ENCODE peak calls at places on chromosomes 16 and 17, in seven cellular contexts. B is hepatocyte, T is progenitor cell of endocrine pancreas, D is psoas muscle, G is upper lobe of right lung, V is GM06990, L is adrenal gland. H is an unnamed sample.

GRCh38 chr17:77354721-77355455 is 214.1 kb downstream of the SEC14L1 start:
- DNase-seq in B (peak), T (no peak), D (peak), G (no peak), V (no peak), L (peak), H (no peak)

GRCh38 chr16:20944861-20945390 is 44.4 kb downstream of the LYRM1 start:
- DNase-seq in B (no peak), T (no peak), D (no peak), G (no peak), V (no peak), L (no peak), H (no peak)

GRCh38 chr16:9446471-9447194 is 355.2 kb downstream of the HAPSTR1 start:
- DNase-seq in B (no peak), T (no peak), D (no peak), G (no peak), V (no peak), L (no peak), H (no peak)

GRCh38 chr17:47275245-47275984 is 21.8 kb downstream of the ITGB3 start:
- DNase-seq in B (peak), T (peak), D (peak), G (no peak), V (no peak), L (peak), H (no peak)

GRCh38 chr17:78826836-78827509 is 13.6 kb downstream of the USP36 start:
- DNase-seq in B (no peak), T (no peak), D (no peak), G (peak), V (no peak), L (peak), H (no peak)

GRCh38 chr16:51184702-51185433 is 33.8 kb upstream of the SALL1 start:
- DNase-seq in B (peak), T (no peak), D (no peak), G (no peak), V (no peak), L (no peak), H (no peak)

GRCh38 chr16:77584205-77584859 is 138.0 kb upstream of the NUDT7 start:
- DNase-seq in B (peak), T (peak), D (no peak), G (no peak), V (no peak), L (peak), H (peak)

GRCh38 chr17:5888811-5889210 is 181.4 kb upstream of the WSCD1 start:
- DNase-seq in B (no peak), T (no peak), D (no peak), G (no peak), V (no peak), L (no peak), H (no peak)

GRCh38 chr17:62093188-62094155 is 28.4 kb upstream of the MED13 start:
- DNase-seq in B (no peak), T (no peak), D (no peak), G (no peak), V (peak), L (peak), H (no peak)

GRCh38 chr17:71441098-71441497 is 679.7 kb upstream of the SOX9 start:
- DNase-seq in B (peak), T (no peak), D (no peak), G (no peak), V (no peak), L (no peak), H (no peak)

GRCh38 chr16:57624044-57624688 is 4.3 kb upstream of the ADGRG1 start:
- DNase-seq in B (no peak), T (no peak), D (no peak), G (no peak), V (no peak), L (no peak), H (no peak)

GRCh38 chr17:58242171-58242784 is 3.9 kb downstream of the LPO start:
- DNase-seq in B (no peak), T (no peak), D (no peak), G (no peak), V (no peak), L (no peak), H (no peak)

GRCh38 chr16:22029632-22030031 is 21.7 kb downstream of the MOSMO start:
- DNase-seq in B (no peak), T (no peak), D (no peak), G (no peak), V (no peak), L (no peak), H (no peak)

GRCh38 chr16:4681471-4682083 is 11.8 kb upstream of the NUDT16L1 start:
- DNase-seq in B (no peak), T (no peak), D (no peak), G (no peak), V (no peak), L (no peak), H (no peak)

GRCh38 chr16:5916711-5917191 is 819.2 kb upstream of the EEF2KMT start:
- DNase-seq in B (peak), T (no peak), D (no peak), G (no peak), V (no peak), L (no peak), H (no peak)

DNA sequence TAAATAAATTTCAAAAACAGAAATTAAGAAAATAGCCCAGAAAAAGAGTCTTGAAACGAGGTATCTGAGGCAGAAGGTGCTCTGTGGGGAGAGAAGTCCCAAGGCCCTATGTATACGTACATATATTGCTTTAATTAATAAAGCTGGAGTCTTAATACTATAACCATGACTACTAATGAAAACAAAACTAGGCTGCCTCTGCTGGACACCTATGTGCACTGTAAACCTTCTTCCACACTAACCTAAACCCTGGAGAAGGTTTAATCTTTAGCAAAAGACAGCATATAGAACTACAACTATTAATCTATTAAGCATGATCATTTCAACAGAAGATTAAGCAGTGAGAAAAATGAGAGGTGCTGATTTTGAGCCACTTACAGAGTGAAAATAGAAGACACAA is 153.9 kb upstream of the C17orf78 start:
- DNase-seq in B (no peak), T (no peak), D (no peak), G (no peak), V (no peak), L (no peak), H (no peak)
- TF ChIP-seq CTCF in B (no peak), T (no peak), D (no peak), G (no peak), V (no peak), L (no peak), H (no peak)

GRCh38 chr16:29662729-29663019 is 373 bp upstream of the SPN start:
- DNase-seq in B (no peak), T (no peak), D (no peak), G (peak), V (peak), L (no peak), H (no peak)

GRCh38 chr16:29663020-29663828 is at the start of gene SPN:
- DNase-seq in B (no peak), T (no peak), D (no peak), G (peak), V (peak), L (no peak), H (no peak)

GRCh38 chr16:29663829-29664132 is 734 bp downstream of the SPN start:
- DNase-seq in B (no peak), T (no peak), D (no peak), G (no peak), V (no peak), L (no peak), H (no peak)

GRCh38 chr16:29665294-29666077 is 2.4 kb downstream of the SPN start:
- DNase-seq in B (no peak), T (no peak), D (no peak), G (peak), V (no peak), L (no peak), H (peak)

GRCh38 chr16:29664133-29664912 is 1.3 kb downstream of the SPN start:
- DNase-seq in B (no peak), T (no peak), D (no peak), G (peak), V (peak), L (no peak), H (no peak)
- TF ChIP-seq CTCF in B (no peak), T (no peak), D (no peak), G (no peak), V (peak), L (no peak), H (no peak)

GRCh38 chr17:33689725-33690124 is 396.6 kb upstream of the ASIC2 start:
- DNase-seq in B (no peak), T (no peak), D (no peak), G (no peak), V (no peak), L (no peak), H (no peak)
- TF ChIP-seq CTCF in B (no peak), T (no peak), D (no peak), G (no peak), V (peak), L (no peak), H (no peak)

GRCh38 chr17:44796731-44797130 is 33.4 kb downstream of the GJC1 start:
- DNase-seq in B (no peak), T (no peak), D (no peak), G (no peak), V (no peak), L (no peak), H (no peak)

GRCh38 chr17:44804301-44805061 is 25.6 kb downstream of the GJC1 start:
- DNase-seq in B (peak), T (no peak), D (no peak), G (no peak), V (no peak), L (no peak), H (no peak)

GRCh38 chr17:44798352-44798751 is 31.7 kb downstream of the GJC1 start:
- DNase-seq in B (no peak), T (no peak), D (no peak), G (no peak), V (no peak), L (no peak), H (no peak)

GRCh38 chr17:44797809-44798208 is 32.3 kb downstream of the GJC1 start:
- DNase-seq in B (no peak), T (no peak), D (no peak), G (no peak), V (no peak), L (no peak), H (no peak)

DNA sequence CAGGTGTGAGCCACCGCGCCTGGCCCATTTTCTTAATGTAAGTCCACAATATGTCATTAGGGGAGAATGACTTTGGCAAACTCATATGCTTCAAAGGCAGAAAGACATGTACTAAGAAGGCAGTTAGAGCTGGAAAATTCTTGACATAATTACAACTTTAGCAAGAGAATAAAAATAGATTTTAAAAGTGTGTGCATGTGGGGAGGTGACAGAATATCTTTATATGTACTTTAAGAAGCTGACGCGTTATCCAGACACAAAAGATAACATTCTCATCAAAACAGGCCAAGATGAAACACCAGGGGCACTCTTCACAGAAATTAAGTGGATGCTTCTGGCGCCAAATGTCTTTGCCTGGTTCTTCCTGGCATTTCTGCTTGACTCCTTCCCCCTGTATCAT is 28.2 kb downstream of the GJC1 start:
- DNase-seq in B (no peak), T (no peak), D (no peak), G (no peak), V (no peak), L (no peak), H (no peak)
- TF ChIP-seq CTCF in B (no peak), T (no peak), D (no peak), G (no peak), V (no peak), L (no peak), H (no peak)

GRCh38 chr16:87056083-87056482 is 261.1 kb downstream of the C16orf95 start:
- DNase-seq in B (no peak), T (no peak), D (no peak), G (no peak), V (no peak), L (no peak), H (no peak)
- TF ChIP-seq CTCF in B (peak), T (no peak), D (no peak), G (no peak), V (no peak), L (no peak), H (no peak)

GRCh38 chr16:18832021-18832420 is 30.7 kb upstream of the ARL6IP1 start:
- DNase-seq in B (no peak), T (no peak), D (no peak), G (no peak), V (no peak), L (no peak), H (no peak)
- TF ChIP-seq CTCF in B (no peak), T (no peak), D (no peak), G (no peak), V (no peak), L (no peak), H (no peak)

DNA sequence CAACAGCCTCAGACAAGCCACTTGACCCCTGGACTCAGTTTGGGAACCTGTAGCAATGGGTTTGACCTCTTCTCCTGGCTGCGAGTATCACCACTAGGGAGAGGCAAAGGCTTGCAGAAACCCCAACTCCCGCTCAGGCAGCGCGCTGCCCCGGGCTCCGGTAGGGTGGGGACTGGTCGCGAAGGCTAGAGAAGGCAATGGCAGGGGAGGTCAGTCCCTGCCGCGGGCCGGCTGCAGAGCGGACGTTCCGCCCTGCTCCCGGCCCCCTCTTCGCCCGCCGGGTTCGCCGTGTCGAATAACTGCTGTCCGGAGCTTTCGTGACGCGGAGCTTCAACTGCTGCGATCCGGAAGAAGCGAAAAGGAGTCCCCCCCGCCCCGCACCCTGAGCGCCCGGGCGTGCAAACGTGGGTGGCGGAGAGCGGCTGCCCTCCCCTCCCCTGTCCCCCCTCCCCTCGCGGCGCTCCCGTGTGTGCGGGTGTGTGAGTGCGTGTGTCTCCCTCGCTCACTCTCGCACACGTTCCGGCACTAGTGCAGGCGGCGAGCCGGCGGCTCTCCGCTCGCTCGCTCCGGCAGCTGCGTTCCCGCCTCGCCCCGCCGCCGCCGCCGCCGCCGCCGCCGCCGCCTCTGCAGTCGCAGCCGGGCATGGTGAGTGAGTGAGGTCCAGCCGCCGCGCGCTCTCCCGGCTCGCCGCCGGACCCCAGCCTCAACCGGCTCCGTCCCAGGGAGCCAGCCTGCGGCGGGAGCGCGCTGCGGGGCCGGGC is 792 bp upstream of the SHISA6 start:
- DNase-seq in B (peak), T (peak), D (peak), G (no peak), V (no peak), L (no peak), H (no peak)
- TF ChIP-seq CTCF in B (peak), T (no peak), D (no peak), G (no peak), V (no peak), L (no peak), H (no peak)

DNA sequence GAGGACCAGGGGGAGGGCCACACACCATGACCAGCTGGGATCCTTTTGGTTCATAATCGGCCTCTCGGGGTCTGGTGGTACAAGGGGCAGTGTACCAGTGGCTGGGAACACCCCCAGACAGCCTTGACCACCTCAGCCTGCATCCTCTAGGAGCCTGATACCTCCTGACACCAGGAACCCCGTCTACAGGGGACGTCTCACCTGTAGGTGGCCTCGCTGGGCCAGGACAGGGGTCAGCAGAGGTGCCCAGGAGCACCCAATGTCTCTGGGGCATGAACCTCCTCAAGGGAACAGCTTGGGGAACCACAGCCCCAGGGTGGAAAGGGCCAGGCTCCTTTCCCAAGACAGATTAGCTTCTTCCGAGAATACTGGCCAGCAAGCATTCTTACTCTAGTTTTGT is 2.5 kb upstream of the METRNL start:
- DNase-seq in B (no peak), T (no peak), D (no peak), G (no peak), V (no peak), L (no peak), H (no peak)
- TF ChIP-seq CTCF in B (no peak), T (peak), D (peak), G (peak), V (peak), L (no peak), H (no peak)